ENCODE peak calls at places on chromosomes 16 and 17, in four cellular contexts. One of them, this sample, is unnamed.

GRCh38 chr17:81422776-81423697 is 27.8 kb downstream of the BAHCC1 start:
- DNase-seq in H1: no peak
- DNase-seq in HepG2: peak; percentile 60
- DNase-seq in K562: no peak
- DNase-seq in this sample: no peak

GRCh38 chr16:68434654-68435210 is 13.6 kb downstream of the SMPD3 start:
- DNase-seq in H1: no peak
- DNase-seq in HepG2: no peak
- DNase-seq in K562: no peak
- DNase-seq in this sample: no peak

GRCh38 chr17:77516902-77517301 is 376.1 kb downstream of the SEC14L1 start:
- DNase-seq in H1: no peak
- DNase-seq in HepG2: no peak
- DNase-seq in K562: no peak
- DNase-seq in this sample: no peak

GRCh38 chr17:61579961-61580360 is 11.1 kb downstream of the NACA2 start:
- DNase-seq in H1: no peak
- DNase-seq in HepG2: peak; percentile 57
- DNase-seq in K562: peak; percentile 13
- DNase-seq in this sample: no peak

GRCh38 chr16:70490261-70490660 is 33.1 kb downstream of the COG4 start:
- DNase-seq in H1: no peak
- DNase-seq in HepG2: no peak
- DNase-seq in K562: no peak
- DNase-seq in this sample: no peak

GRCh38 chr17:35129154-35129972 is 7.9 kb downstream of the FNDC8 start:
- DNase-seq in H1: no peak
- DNase-seq in HepG2: no peak
- DNase-seq in K562: no peak
- DNase-seq in this sample: no peak

GRCh38 chr17:83189673-83190385 is 110.4 kb downstream of the METRNL start:
- DNase-seq in H1: peak; percentile 14
- DNase-seq in HepG2: peak; percentile 60
- DNase-seq in K562: no peak
- DNase-seq in this sample: no peak

GRCh38 chr16:17520567-17520966 is 49.8 kb upstream of the XYLT1 start:
- DNase-seq in H1: no peak
- DNase-seq in HepG2: no peak
- DNase-seq in K562: no peak
- DNase-seq in this sample: no peak

GRCh38 chr17:65085397-65085796 is 28.9 kb upstream of the GNA13 start:
- DNase-seq in H1: no peak
- DNase-seq in HepG2: no peak
- DNase-seq in K562: no peak
- DNase-seq in this sample: no peak

GRCh38 chr16:67951485-67951884 is 7.6 kb upstream of the LCAT start:
- DNase-seq in H1: no peak
- DNase-seq in HepG2: no peak
- DNase-seq in K562: no peak
- DNase-seq in this sample: no peak

GRCh38 chr17:7704601-7705268 is at the start of gene EFNB3:
- DNase-seq in H1: peak; percentile 86
- DNase-seq in HepG2: no peak
- DNase-seq in K562: no peak
- DNase-seq in this sample: no peak

DNA sequence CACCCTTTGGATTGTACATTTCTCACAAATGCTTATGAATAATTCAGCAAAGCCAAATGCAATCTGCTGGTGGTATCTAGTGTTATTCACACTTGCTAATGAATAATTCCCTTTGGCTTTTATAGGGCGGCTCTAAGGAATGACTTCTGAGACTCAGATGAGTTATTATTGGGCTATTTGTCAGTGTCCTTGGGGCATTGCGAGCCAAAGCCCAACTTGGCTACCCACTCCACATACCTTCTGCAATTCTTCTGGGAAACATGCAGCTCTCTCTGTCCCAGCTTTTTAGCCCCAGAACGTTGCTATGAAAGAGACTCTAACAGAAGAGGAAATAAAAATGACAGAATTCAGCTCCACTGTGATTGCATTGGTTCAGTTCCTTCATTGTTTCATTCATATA is 41.2 kb downstream of the FTO start:
- DNase-seq in H1: no peak
- DNase-seq in HepG2: no peak
- DNase-seq in K562: no peak
- DNase-seq in this sample: no peak
- TF ChIP-seq HDAC6 in H1: no peak
- TF ChIP-seq HDAC6 in HepG2: no peak
- TF ChIP-seq HDAC6 in K562: no peak
- TF ChIP-seq HDAC6 in this sample: no peak

DNA sequence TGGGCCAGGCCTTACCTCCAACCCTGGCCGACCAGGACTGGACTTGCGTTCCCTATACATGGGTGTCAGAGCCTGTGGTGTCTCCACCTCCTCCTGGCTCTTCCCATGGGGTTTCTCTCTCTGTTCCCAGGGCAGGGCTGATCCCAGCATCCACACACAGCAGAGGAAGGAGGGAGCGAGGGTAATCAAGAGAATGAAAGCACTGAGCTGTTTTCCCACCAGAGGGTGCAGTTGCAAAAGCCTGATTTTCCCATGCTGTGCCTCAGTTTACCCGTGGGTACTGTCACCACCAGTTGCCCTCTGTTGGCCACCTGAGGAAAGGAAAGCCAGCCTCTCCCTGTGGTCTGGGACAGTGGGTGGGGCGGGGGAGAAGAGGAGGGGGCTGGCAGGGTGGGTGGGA is 249.7 kb upstream of the GSE1 start:
- DNase-seq in H1: no peak
- DNase-seq in HepG2: no peak
- DNase-seq in K562: no peak
- DNase-seq in this sample: no peak
- TF ChIP-seq CTCF in H1: peak; percentile 16
- TF ChIP-seq CTCF in HepG2: no peak
- TF ChIP-seq CTCF in K562: no peak
- TF ChIP-seq CTCF in this sample: no peak

GRCh38 chr17:73430848-73431247 is 119.0 kb upstream of the CDC42EP4 start:
- DNase-seq in H1: no peak
- DNase-seq in HepG2: no peak
- DNase-seq in K562: no peak
- DNase-seq in this sample: no peak
- TF ChIP-seq HDAC6 in H1: no peak
- TF ChIP-seq HDAC6 in HepG2: no peak
- TF ChIP-seq HDAC6 in K562: no peak
- TF ChIP-seq HDAC6 in this sample: no peak

GRCh38 chr16:75801307-75801706 is 75.0 kb upstream of the CPHXL start:
- DNase-seq in H1: no peak
- DNase-seq in HepG2: no peak
- DNase-seq in K562: no peak
- DNase-seq in this sample: no peak
- TF ChIP-seq CTCF in H1: no peak
- TF ChIP-seq CTCF in HepG2: peak; percentile 27
- TF ChIP-seq CTCF in K562: peak; percentile 53
- TF ChIP-seq CTCF in this sample: no peak

GRCh38 chr16:1146409-1146808 is 6.5 kb upstream of the CACNA1H start:
- DNase-seq in H1: no peak
- DNase-seq in HepG2: no peak
- DNase-seq in K562: peak; percentile 57
- DNase-seq in this sample: no peak

GRCh38 chr16:1143761-1144450 is 9.0 kb upstream of the CACNA1H start:
- DNase-seq in H1: no peak
- DNase-seq in HepG2: no peak
- DNase-seq in K562: no peak
- DNase-seq in this sample: no peak

GRCh38 chr16:1147027-1147426 is 5.9 kb upstream of the CACNA1H start:
- DNase-seq in H1: no peak
- DNase-seq in HepG2: no peak
- DNase-seq in K562: no peak
- DNase-seq in this sample: no peak

GRCh38 chr16:1144476-1145382 is 8.2 kb upstream of the CACNA1H start:
- DNase-seq in H1: no peak
- DNase-seq in HepG2: no peak
- DNase-seq in K562: no peak
- DNase-seq in this sample: no peak

GRCh38 chr16:1145383-1146100 is 7.4 kb upstream of the CACNA1H start:
- DNase-seq in H1: no peak
- DNase-seq in HepG2: no peak
- DNase-seq in K562: no peak
- DNase-seq in this sample: no peak
- TF ChIP-seq HDAC6 in H1: no peak
- TF ChIP-seq HDAC6 in HepG2: no peak
- TF ChIP-seq HDAC6 in K562: no peak
- TF ChIP-seq HDAC6 in this sample: no peak

DNA sequence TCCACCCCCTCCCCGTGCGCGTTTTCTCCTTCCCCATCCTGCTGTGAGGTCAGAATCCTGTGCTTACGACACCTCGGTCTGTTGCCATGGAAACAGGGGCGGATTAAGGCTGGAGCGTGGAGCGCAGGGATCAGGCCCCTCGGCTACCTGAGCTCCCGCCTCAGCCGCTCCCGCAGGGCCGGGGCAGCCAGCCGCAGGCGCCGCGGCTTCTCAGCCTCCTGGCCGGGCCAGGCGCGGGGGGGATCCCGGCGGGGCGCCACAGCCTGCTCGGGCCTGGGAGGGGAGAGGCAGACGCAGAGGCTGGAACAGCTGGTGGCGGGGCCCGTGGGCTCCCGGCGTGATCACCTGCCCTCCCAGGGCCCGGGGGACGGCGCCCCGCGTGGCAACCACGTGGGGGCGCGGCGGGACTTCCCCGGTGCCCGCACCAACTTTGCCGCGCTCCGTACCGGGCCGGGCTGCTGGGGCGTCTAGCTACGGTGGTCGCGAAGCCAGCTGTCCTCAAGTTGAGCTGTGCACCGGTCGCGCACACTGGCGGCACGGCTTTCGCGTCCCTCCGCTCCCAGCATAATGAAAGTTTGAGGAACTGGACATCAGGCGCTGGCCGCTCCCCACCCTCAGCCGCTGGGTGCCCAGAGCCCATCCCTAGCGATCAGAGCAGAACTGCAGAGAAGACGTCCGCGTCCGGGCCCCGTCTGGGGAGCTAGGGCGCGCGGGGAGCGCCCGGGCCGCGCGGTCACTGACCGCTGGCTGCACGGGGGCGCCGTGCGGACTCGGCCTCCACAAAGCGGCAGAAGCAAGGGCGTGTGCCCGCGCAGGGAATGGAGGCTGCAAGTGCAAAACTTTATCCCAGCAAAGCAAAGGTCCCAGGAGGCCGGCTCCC is 1.2 kb downstream of the RTN4RL1 start:
- DNase-seq in H1: peak; percentile 82
- DNase-seq in HepG2: no peak
- DNase-seq in K562: peak; percentile 37
- DNase-seq in this sample: no peak
- TF ChIP-seq CTCF in H1: no peak
- TF ChIP-seq CTCF in HepG2: no peak
- TF ChIP-seq CTCF in K562: no peak
- TF ChIP-seq CTCF in this sample: no peak

GRCh38 chr17:19237389-19238166 is 412 bp downstream of the EPN2 start:
- DNase-seq in H1: peak; percentile 84
- DNase-seq in HepG2: no peak
- DNase-seq in K562: peak; percentile 25
- DNase-seq in this sample: no peak
- TF ChIP-seq HDAC6 in H1: no peak
- TF ChIP-seq HDAC6 in HepG2: no peak
- TF ChIP-seq HDAC6 in K562: no peak
- TF ChIP-seq HDAC6 in this sample: no peak

DNA sequence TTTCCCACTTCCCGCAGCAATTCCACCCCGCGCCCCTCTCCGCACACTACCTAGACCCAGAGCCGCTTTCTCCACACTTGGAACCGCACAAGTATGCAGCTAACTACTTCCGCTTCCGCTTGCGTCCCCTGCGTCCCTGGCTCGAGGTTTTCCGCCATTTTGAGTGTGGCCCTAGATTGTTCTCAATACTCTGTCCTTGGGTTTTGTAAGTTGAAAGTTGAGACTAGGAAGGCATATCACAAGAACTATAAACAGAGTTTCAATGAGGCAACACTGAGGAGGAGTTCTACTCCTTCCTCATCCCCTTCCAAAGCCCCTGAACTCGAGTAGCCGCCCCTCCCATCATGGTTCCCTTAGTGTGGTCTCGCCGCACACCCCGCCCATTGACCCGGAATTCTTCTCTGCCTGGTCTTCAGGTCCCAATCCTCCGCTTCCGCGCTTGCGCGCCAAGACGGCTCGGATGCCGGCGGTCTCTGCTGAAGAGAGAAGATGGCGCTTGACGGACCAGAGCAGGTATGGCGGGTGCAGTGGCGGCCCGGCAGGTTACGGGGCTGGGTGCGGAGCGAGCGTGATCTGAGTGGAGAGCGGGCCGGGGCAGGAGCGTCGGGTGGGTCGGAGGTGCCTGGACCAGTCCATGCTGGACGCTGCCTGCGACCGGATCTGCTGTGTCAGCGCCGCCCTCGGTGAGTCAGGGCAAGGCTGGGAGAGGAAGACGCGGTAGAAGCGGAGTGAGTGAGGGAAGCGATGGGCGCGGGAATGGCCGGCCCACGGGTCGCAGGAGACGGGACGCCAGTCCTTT is at the start of the genes FTSJ3 and PSMC5:
- DNase-seq in H1: peak; percentile 92
- DNase-seq in HepG2: peak; percentile 95
- DNase-seq in K562: peak; percentile 93
- DNase-seq in this sample: peak; percentile 84
- TF ChIP-seq CTCF in H1: peak; percentile 67
- TF ChIP-seq CTCF in HepG2: peak; percentile 91
- TF ChIP-seq CTCF in K562: peak; percentile 62
- TF ChIP-seq CTCF in this sample: peak; percentile 73

GRCh38 chr16:31452631-31453106 is 6.6 kb upstream of the ARMC5 start:
- DNase-seq in H1: no peak
- DNase-seq in HepG2: no peak
- DNase-seq in K562: peak; percentile 71
- DNase-seq in this sample: no peak
- TF ChIP-seq HDAC6 in H1: no peak
- TF ChIP-seq HDAC6 in HepG2: no peak
- TF ChIP-seq HDAC6 in K562: no peak
- TF ChIP-seq HDAC6 in this sample: no peak

This sample was measured in GM12878.